ENCODE peak calls at places on chromosomes 11 and 22, in seven cellular contexts. V, R, B, W, F, C and N are unnamed samples.

GRCh38 chr11:77233011-77233410 is 68.5 kb downstream of the GDPD4 start:
- DNase-seq in V (no peak), R (no peak), B (no peak), W (no peak), F (no peak), C (no peak), N (no peak)

GRCh38 chr11:116567721-116568242 is 205.0 kb downstream of the BUD13 start:
- DNase-seq in V (no peak), R (no peak), B (no peak), W (no peak), F (no peak), C (no peak), N (no peak)

GRCh38 chr11:117717485-117718314 is 79.3 kb downstream of the DSCAML1 start:
- DNase-seq in V (no peak), R (peak), B (peak), W (no peak), F (peak), C (no peak), N (no peak)

GRCh38 chr11:5690736-5691135 is 1.1 kb downstream of the TRIM22 start:
- DNase-seq in V (no peak), R (no peak), B (no peak), W (no peak), F (no peak), C (peak), N (no peak)

GRCh38 chr11:111586305-111586915 is 15.8 kb upstream of the SIK2 start:
- DNase-seq in V (no peak), R (peak), B (no peak), W (peak), F (peak), C (peak), N (no peak)

GRCh38 chr22:22821340-22821739 is 66.3 kb upstream of the IGLL5 start:
- DNase-seq in V (no peak), R (no peak), B (no peak), W (no peak), F (no peak), C (no peak), N (no peak)

GRCh38 chr11:78735711-78736110 is 161.0 kb upstream of the NARS2 start:
- DNase-seq in V (no peak), R (no peak), B (no peak), W (no peak), F (no peak), C (no peak), N (no peak)

GRCh38 chr11:58394195-58394594 is 12.5 kb downstream of the OR5B3 start:
- DNase-seq in V (no peak), R (no peak), B (no peak), W (no peak), F (no peak), C (peak), N (no peak)

GRCh38 chr22:10961043-10961860 is 4566.7 kb upstream of the OR11H1 start:
- DNase-seq in V (no peak), R (no peak), B (peak), W (no peak), F (no peak), C (no peak), N (no peak)

GRCh38 chr11:128506999-128507591 is 80.3 kb downstream of the ETS1 start:
- DNase-seq in V (no peak), R (peak), B (peak), W (peak), F (no peak), C (peak), N (no peak)

GRCh38 chr11:111528557-111528956 is 12.0 kb upstream of the LAYN start:
- DNase-seq in V (no peak), R (no peak), B (no peak), W (no peak), F (no peak), C (no peak), N (no peak)

GRCh38 chr22:28799125-28799833 is 1.1 kb downstream of the XBP1 start:
- DNase-seq in V (peak), R (peak), B (no peak), W (peak), F (peak), C (peak), N (no peak)

GRCh38 chr11:66638177-66639065 is at the start of gene RBM4:
- DNase-seq in V (peak), R (peak), B (peak), W (peak), F (peak), C (peak), N (peak)

GRCh38 chr11:111417766-111418435 is 38.8 kb upstream of the POU2AF1 start:
- DNase-seq in V (peak), R (no peak), B (no peak), W (no peak), F (no peak), C (peak), N (peak)

GRCh38 chr22:20740222-20740951 is 33.5 kb upstream of the SERPIND1 start:
- DNase-seq in V (no peak), R (no peak), B (no peak), W (no peak), F (no peak), C (no peak), N (no peak)

GRCh38 chr11:20274031-20274430 is 89.5 kb upstream of the HTATIP2 start:
- DNase-seq in V (no peak), R (no peak), B (no peak), W (no peak), F (no peak), C (no peak), N (no peak)

GRCh38 chr11:94128746-94129504 is at the start of gene PANX1:
- DNase-seq in V (peak), R (peak), B (peak), W (peak), F (peak), C (peak), N (no peak)